ENCODE peak calls at places on chromosomes 12 and 14, in seven cellular contexts. G is GM23338, T is PC-9, X is transverse colon, O is uterus, S is colonic mucosa, J is heart left ventricle. V is an unnamed sample. For H3K4me1, the result is how much of the 10 kb centered on the place peaks cover.

GRCh38 chr14:36014236-36014635 is 162.3 kb downstream of the PTCSC3 start:
- DNase-seq in S (no peak), J (no peak), O (no peak), T (no peak), G (no peak), X (no peak), V (no peak)

GRCh38 chr12:49019435-49020317 is 1.1 kb upstream of the PRKAG1 start:
- DNase-seq in S (no peak), T (no peak), G (peak), X (peak), O (peak), J (no peak), V (peak)

GRCh38 chr12:14714437-14714836 is 18.0 kb upstream of the GUCY2C start:
- DNase-seq in T (no peak), X (no peak), O (no peak), S (no peak), G (peak), J (no peak), V (no peak)

GRCh38 chr14:68692216-68692615 is 100.7 kb downstream of the ZFP36L1 start:
- DNase-seq in T (no peak), S (no peak), X (no peak), O (no peak), G (no peak), J (no peak), V (no peak)

GRCh38 chr14:70073924-70074566 is 114.7 kb downstream of the SLC8A3 start:
- DNase-seq in O (peak), X (peak), T (peak), G (peak), J (peak), S (peak), V (peak)

GRCh38 chr12:92356405-92356804 is 210.8 kb upstream of the BTG1 start:
- DNase-seq in J (no peak), S (no peak), O (no peak), G (no peak), X (no peak), T (no peak), V (no peak)

GRCh38 chr14:69741055-69741454 is 25.9 kb upstream of the SRSF5 start:
- DNase-seq in J (no peak), X (no peak), O (no peak), G (no peak), T (peak), S (no peak), V (no peak)

GRCh38 chr12:52522346-52523011 is 2.3 kb upstream of the KRT5 start:
- DNase-seq in X (no peak), O (no peak), S (no peak), T (peak), J (no peak), G (no peak), V (no peak)

GRCh38 chr12:4771172-4771959 is 51.2 kb downstream of the GALNT8 start:
- DNase-seq in S (no peak), O (no peak), X (no peak), G (no peak), J (no peak), T (no peak), V (no peak)

GRCh38 chr14:66638688-66639087 is 130.7 kb downstream of the GPHN start:
- DNase-seq in T (no peak), S (no peak), O (no peak), X (no peak), J (no peak), G (no peak), V (no peak)

GRCh38 chr12:108302471-108303311 is 36.4 kb downstream of the CMKLR1 start:
- DNase-seq in S (peak), J (peak), T (peak), O (peak), G (peak), X (peak), V (peak)

GRCh38 chr14:66468778-66469367 is 17.3 kb upstream of the CCDC196 start:
- DNase-seq in G (peak), O (no peak), X (no peak), S (no peak), T (no peak), J (no peak), V (no peak)

GRCh38 chr12:28083816-28084678 is 106.2 kb upstream of the CCDC91 start:
- DNase-seq in O (no peak), G (no peak), T (no peak), X (no peak), S (no peak), J (no peak), V (no peak)

GRCh38 chr14:100088226-100088625 is 23.0 kb downstream of the EVL start:
- DNase-seq in J (no peak), G (no peak), S (no peak), O (no peak), T (no peak), X (no peak), V (no peak)

GRCh38 chr14:96752594-96752993 is 44.6 kb upstream of the VRK1 start:
- DNase-seq in S (no peak), O (no peak), T (no peak), J (no peak), G (no peak), X (no peak), V (no peak)

GRCh38 chr14:105082703-105083102 is 17.5 kb upstream of the GPR132 start:
- DNase-seq in S (no peak), G (no peak), T (no peak), J (no peak), O (no peak), X (no peak), V (no peak)

GRCh38 chr12:54125950-54126695 is 62.7 kb downstream of the SMUG1 start:
- DNase-seq in X (peak), J (no peak), O (peak), S (no peak), T (no peak), G (peak), V (no peak)

GRCh38 chr12:48390026-48390425 is 39.3 kb upstream of the ZNF641 start:
- DNase-seq in T (no peak), O (no peak), X (no peak), G (no peak), J (no peak), S (no peak), V (peak)

GRCh38 chr12:122820838-122821271 is 14.4 kb upstream of the HIP1R start:
- DNase-seq in X (no peak), G (no peak), J (no peak), S (no peak), O (no peak), T (no peak), V (no peak)

GRCh38 chr14:50452285-50452684 is 55.6 kb upstream of the CDKL1 start:
- DNase-seq in G (no peak), O (no peak), T (no peak), J (no peak), X (no peak), S (no peak), V (no peak)

GRCh38 chr14:50615566-50615965 is 52.5 kb downstream of the SAV1 start:
- DNase-seq in J (no peak), S (no peak), O (no peak), G (no peak), T (no peak), X (no peak), V (no peak)

GRCh38 chr12:3491938-3492867 is 1.2 kb downstream of the PRMT8 start:
- DNase-seq in O (no peak), T (peak), G (peak), S (no peak), J (peak), X (peak), V (peak)

GRCh38 chr14:81062816-81063215 is 107.4 kb downstream of the TSHR start:
- DNase-seq in T (no peak), S (no peak), X (no peak), G (peak), J (no peak), O (no peak), V (no peak)
- TF ChIP-seq CTCF in T (peak), S (no peak), X (no peak), G (peak), J (peak), O (no peak), V (no peak)

GRCh38 chr14:76977793-76978730 is 50.4 kb downstream of the IRF2BPL start:
- DNase-seq in G (no peak), J (peak), S (no peak), T (no peak), O (peak), X (peak), V (no peak)

GRCh38 chr14:76976623-76977005 is 51.9 kb downstream of the IRF2BPL start:
- DNase-seq in S (no peak), T (no peak), X (no peak), J (no peak), G (no peak), O (no peak), V (no peak)

GRCh38 chr14:76975051-76975450 is 53.5 kb downstream of the IRF2BPL start:
- DNase-seq in X (no peak), S (no peak), O (no peak), T (no peak), J (no peak), G (no peak), V (no peak)

GRCh38 chr14:76974365-76974764 is 54.1 kb downstream of the IRF2BPL start:
- DNase-seq in O (no peak), T (no peak), G (no peak), X (no peak), S (no peak), J (no peak), V (no peak)

DNA sequence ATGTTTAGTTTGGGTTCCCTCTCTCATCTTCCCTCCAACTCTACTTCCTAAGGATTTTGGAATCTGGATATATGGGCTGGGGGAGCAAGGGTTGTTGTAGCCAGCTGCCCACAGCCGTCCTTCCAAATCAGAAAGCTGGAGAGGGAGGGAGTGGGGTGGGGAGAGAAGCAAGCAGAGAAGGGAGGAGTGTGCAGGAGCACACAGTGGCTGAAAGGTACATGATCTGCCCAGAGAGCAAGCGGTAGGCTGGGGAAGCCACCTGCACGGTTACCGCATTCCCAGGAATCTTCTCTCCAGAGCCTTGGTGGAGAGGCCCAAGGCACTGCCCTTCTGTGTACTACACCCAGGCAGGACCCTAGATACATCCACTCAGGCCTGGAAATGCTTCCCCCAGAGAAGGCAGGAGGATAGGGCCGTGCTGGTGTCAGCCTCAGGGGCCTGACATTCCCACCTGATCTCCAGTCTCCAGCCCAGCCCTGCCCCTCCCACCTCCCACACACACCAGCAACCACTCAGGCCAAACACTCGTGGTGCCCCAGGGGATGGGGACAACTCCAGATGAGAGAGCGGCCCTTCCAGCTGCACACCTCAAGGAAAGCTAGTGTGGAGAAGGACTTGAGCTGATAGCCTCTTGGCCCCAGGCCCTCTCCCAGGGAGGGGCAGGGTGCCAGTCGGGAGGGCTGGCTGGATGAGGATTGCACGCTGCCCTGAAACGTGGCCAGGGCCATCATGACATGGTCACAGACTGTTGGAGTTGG is 52.5 kb downstream of the IRF2BPL start:
- DNase-seq in G (no peak), S (no peak), X (no peak), J (no peak), T (no peak), O (no peak), V (no peak)
- H3K4me1 ChIP-seq in G (under half), S (under half), X (under half), J (under half), T (under half), O (under half), V (under half)

GRCh38 chr12:6947615-6948014 is 3.5 kb upstream of the PTPN6 start:
- DNase-seq in X (no peak), T (no peak), O (no peak), J (no peak), G (no peak), S (no peak), V (no peak)
- H3K27ac ChIP-seq in X (no peak), T (no peak), O (no peak), J (no peak), G (no peak), S (no peak), V (no peak)

GRCh38 chr12:115895247-115895646 is 382.2 kb downstream of the MED13L start:
- DNase-seq in S (no peak), X (no peak), O (no peak), G (peak), T (no peak), J (no peak), V (no peak)
- TF ChIP-seq CTCF in S (peak), X (no peak), O (no peak), G (peak), T (peak), J (no peak), V (peak)

GRCh38 chr14:54829486-54830224 is 73.0 kb downstream of the GCH1 start:
- DNase-seq in T (no peak), G (no peak), X (no peak), O (no peak), S (no peak), J (no peak), V (no peak)
- H3K4me1 ChIP-seq in T (under half), G (under half), X (under half), O (under half), S (under half), J (under half), V (under half)

GRCh38 chr12:6442799-6443198 is 2.0 kb upstream of the CD27 start:
- DNase-seq in G (no peak), T (no peak), J (no peak), X (no peak), S (no peak), O (no peak), V (no peak)
- H3K27ac ChIP-seq in G (no peak), T (no peak), J (no peak), X (peak), S (no peak), O (no peak), V (no peak)

DNA sequence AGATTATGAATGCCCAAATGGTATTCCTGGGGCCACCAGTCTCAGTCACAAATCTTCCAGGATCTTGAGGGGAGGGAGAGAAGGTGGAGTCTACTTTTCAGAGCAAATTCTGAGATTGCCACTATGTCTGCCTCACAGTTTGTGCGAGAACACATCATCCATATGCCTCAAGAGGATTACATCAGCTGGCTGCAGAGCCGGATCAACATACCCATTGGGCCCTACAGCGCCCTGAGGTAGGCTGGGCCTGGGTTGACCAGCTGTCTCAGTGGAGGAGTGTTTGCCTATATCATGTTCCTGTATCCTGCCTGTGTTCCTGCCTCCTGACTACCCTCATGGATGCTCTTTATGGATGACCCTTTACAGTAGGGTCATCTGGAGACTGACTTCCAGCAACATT is 53.1 kb upstream of the TMEM233 start:
- DNase-seq in J (no peak), T (no peak), O (no peak), S (no peak), G (no peak), X (no peak), V (no peak)
- TF ChIP-seq CTCF in J (no peak), T (no peak), O (no peak), S (no peak), G (no peak), X (no peak), V (no peak)

GRCh38 chr12:57237952-57238853 is 8.7 kb downstream of the SHMT2 start:
- DNase-seq in G (peak), O (peak), X (peak), J (peak), T (no peak), S (no peak), V (no peak)
- H3K4me1 ChIP-seq in G (half or more), O (under half), X (half or more), J (under half), T (under half), S (under half), V (under half)

GRCh38 chr14:55963295-55963694 is 154.9 kb upstream of the PELI2 start:
- DNase-seq in T (no peak), J (no peak), G (no peak), X (no peak), S (no peak), O (no peak), V (peak)

GRCh38 chr14:55955175-55955574 is 163.0 kb upstream of the PELI2 start:
- DNase-seq in S (no peak), O (no peak), X (no peak), J (no peak), T (no peak), G (no peak), V (no peak)

GRCh38 chr14:55954108-55954507 is 164.1 kb upstream of the PELI2 start:
- DNase-seq in T (no peak), S (no peak), G (no peak), J (no peak), O (no peak), X (no peak), V (no peak)

GRCh38 chr14:55957950-55958349 is 160.3 kb upstream of the PELI2 start:
- DNase-seq in J (no peak), G (peak), S (no peak), X (no peak), O (no peak), T (no peak), V (peak)
- H3K27ac ChIP-seq in J (no peak), G (peak), S (no peak), X (no peak), O (no peak), T (no peak), V (no peak)

V was measured in cardiac muscle cell.